ENCODE peak calls at places on chromosomes 12 and 14, in four cellular contexts. H is heart left ventricle, X is bronchial epithelial cell, R is esophagus squamous epithelium. W is an unnamed sample.

GRCh38 chr12:79692860-79693605 is 2.3 kb upstream of the PAWR start:
- DNase-seq in H (no peak), X (peak), R (no peak), W (no peak)

GRCh38 chr14:73935666-73936065 is 14.2 kb downstream of the FAM161B start:
- DNase-seq in H (no peak), X (peak), R (no peak), W (peak)

GRCh38 chr12:84070311-84070710 is 842.3 kb downstream of the SLC6A15 start:
- DNase-seq in H (no peak), X (no peak), R (no peak), W (no peak)

GRCh38 chr12:95942106-95942531 is 295 bp downstream of the CCDC38 start:
- DNase-seq in H (no peak), X (no peak), R (no peak), W (no peak)

GRCh38 chr12:97921957-97922722 is 459.5 kb downstream of the RMST start:
- DNase-seq in H (no peak), X (peak), R (no peak), W (no peak)

GRCh38 chr12:64452559-64453329 is 824 bp downstream of the TBK1 start:
- DNase-seq in H (peak), X (peak), R (no peak), W (peak)

GRCh38 chr12:130615906-130616305 is 100.2 kb downstream of the RIMBP2 start:
- DNase-seq in H (no peak), X (no peak), R (no peak), W (no peak)

GRCh38 chr14:67704018-67704417 is 2.3 kb downstream of the RDH12 start:
- DNase-seq in H (no peak), X (no peak), R (no peak), W (no peak)

GRCh38 chr12:127588224-127588623 is 678.7 kb upstream of the TMEM132C start:
- DNase-seq in H (no peak), X (no peak), R (no peak), W (peak)

GRCh38 chr12:75825686-75826085 is 205.9 kb downstream of the PHLDA1 start:
- DNase-seq in H (no peak), X (peak), R (no peak), W (peak)

GRCh38 chr12:108576660-108577234 is 14.4 kb downstream of the ISCU start:
- DNase-seq in H (no peak), X (no peak), R (no peak), W (no peak)

GRCh38 chr12:106386836-106387555 is 29.4 kb downstream of the POLR3B start:
- DNase-seq in H (no peak), X (no peak), R (no peak), W (peak)

GRCh38 chr12:107557589-107558100 is 128.0 kb upstream of the PWP1 start:
- DNase-seq in H (no peak), X (no peak), R (no peak), W (no peak)

GRCh38 chr12:4855121-4855924 is 54.4 kb upstream of the KCNA1 start:
- DNase-seq in H (peak), X (peak), R (no peak), W (peak)

GRCh38 chr14:100653409-100653808 is 66.2 kb upstream of the BEGAIN start:
- DNase-seq in H (no peak), X (no peak), R (no peak), W (no peak)

GRCh38 chr14:23644195-23644918 is 8.2 kb downstream of the DHRS2 start:
- DNase-seq in H (no peak), X (no peak), R (no peak), W (no peak)

GRCh38 chr14:89093083-89093482 is 268.6 kb downstream of the TTC8 start:
- DNase-seq in H (no peak), X (peak), R (no peak), W (no peak)

GRCh38 chr12:132453361-132454133 is 36.4 kb upstream of the FBRSL1 start:
- DNase-seq in H (no peak), X (no peak), R (no peak), W (no peak)

GRCh38 chr14:52048641-52049204 is 20.1 kb downstream of the NID2 start:
- DNase-seq in H (no peak), X (no peak), R (no peak), W (no peak)

GRCh38 chr12:43028826-43029225 is 439.3 kb upstream of the PRICKLE1 start:
- DNase-seq in H (no peak), X (no peak), R (no peak), W (no peak)

GRCh38 chr12:120012067-120012621 is 23.1 kb downstream of the BICDL1 start:
- DNase-seq in H (no peak), X (peak), R (no peak), W (no peak)

GRCh38 chr12:57852195-57852594 is 5.7 kb upstream of the CTDSP2 start:
- DNase-seq in H (peak), X (no peak), R (no peak), W (no peak)

GRCh38 chr14:97390031-97390729 is 593.0 kb downstream of the VRK1 start:
- DNase-seq in H (no peak), X (no peak), R (no peak), W (no peak)

GRCh38 chr14:30553311-30553989 is 5.5 kb upstream of the G2E3 start:
- DNase-seq in H (no peak), X (peak), R (no peak), W (no peak)

GRCh38 chr12:94240171-94240570 is 91.8 kb downstream of the PLXNC1 start:
- DNase-seq in H (no peak), X (no peak), R (no peak), W (no peak)

GRCh38 chr14:92794547-92794941 is 439 bp downstream of the GOLGA5 start:
- DNase-seq in H (peak), X (no peak), R (no peak), W (peak)

GRCh38 chr14:101705733-101706508 is 55.6 kb upstream of the PPP2R5C start:
- DNase-seq in H (peak), X (no peak), R (no peak), W (peak)

DNA sequence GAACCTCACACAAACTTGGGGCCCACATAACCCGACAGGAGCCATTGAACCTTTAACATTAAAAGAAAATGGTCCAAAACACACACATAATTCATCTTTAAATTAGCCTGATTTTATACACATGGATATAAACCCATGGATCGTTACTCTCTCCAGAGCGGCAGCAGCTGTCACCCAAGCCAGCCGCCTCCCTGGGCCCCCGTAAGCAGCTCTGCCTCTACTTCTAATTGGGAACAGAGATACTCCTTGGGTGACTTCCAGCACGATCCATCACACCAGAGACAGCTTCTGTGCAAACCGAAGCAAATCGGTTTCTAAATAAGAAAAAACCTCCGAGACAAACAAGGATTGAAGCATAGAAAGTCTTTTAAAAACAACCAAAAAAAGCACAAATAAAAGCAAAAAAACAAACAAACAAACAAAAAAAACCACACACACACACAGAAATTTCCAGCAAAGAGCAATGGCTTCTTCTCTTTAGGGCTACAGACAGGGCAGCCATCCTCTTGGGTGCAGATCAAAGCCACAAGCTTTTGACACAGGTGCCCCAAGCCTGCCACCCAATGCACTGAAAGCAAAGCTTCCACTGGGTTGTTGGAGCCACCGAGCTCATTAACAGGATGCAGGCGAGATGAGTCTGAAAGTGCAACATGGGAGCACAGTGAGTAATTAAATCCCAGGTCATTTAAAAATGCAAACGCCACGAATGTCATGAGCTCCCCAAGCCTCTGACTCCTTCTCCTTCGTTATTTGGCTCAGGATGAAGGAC is 156.9 kb downstream of the DPF3 start:
- DNase-seq in H (no peak), X (no peak), R (no peak), W (no peak)
- TF ChIP-seq CTCF in H (no peak), X (no peak), R (no peak), W (no peak)

GRCh38 chr14:44297437-44297836 is 209.6 kb downstream of the FSCB start:
- DNase-seq in H (no peak), X (no peak), R (no peak), W (no peak)

DNA sequence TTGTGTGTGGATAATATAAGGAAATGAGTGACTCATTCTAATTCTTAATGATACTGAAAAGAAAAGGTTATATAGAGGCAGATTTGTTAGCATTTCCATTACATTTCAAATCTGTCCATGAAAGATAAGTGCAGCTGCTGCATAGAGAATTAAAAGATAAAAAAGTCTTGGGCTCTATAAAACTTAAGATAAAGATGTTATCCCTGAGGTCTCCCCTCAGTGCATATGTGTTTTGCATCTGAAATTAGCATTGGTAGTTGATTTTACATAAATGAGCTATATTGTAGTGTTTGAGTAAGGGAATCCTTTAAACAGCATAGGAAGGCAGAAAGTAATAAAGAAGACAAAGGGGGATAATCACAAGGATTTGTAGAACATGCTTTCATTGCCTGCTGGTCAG is 206.2 kb downstream of the FSCB start:
- DNase-seq in H (no peak), X (no peak), R (no peak), W (no peak)
- TF ChIP-seq CTCF in H (no peak), X (no peak), R (no peak), W (no peak)

DNA sequence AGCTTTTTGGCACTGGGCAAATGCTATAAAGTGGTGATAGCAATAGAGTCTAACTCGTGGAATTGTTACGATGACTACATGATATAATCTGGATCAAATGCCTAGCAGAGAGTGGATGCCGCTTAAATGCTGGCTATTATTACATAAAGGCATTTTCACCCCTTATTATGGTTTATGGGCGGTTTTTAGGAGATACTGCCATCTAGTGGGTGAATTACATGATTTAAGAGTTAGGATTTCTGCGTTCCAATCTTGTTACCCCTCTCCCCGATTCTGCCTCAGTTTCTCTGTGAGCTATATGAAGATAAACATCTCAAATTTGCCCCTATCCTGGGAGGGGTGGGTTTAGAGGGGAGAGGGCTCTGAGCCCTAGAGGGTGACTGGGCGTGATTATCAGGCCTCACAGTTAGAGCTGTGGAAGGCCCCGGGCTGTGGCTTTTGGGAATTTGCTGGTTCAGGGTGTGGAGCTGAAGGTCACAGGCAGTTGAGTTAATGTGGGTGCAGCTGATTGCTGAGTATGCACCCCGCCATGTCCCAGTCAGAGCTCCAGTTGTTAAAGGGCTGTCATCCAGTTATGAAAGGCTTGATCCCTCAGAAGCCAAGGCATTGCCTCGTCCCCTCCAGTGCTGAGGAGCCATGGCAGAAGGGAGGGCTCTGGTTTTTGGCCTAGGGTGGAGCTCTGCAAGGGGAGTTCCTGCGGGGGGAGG is 14.4 kb downstream of the CLSTN3 start:
- DNase-seq in H (no peak), X (peak), R (no peak), W (peak)
- TF ChIP-seq CTCF in H (peak), X (peak), R (peak), W (peak)

GRCh38 chr12:11954181-11954580 is 116.6 kb upstream of the BCL2L14 start:
- DNase-seq in H (no peak), X (no peak), R (no peak), W (no peak)

GRCh38 chr12:11962795-11963347 is 107.9 kb upstream of the BCL2L14 start:
- DNase-seq in H (no peak), X (no peak), R (no peak), W (no peak)

GRCh38 chr12:11961686-11962085 is 109.1 kb upstream of the BCL2L14 start:
- DNase-seq in H (no peak), X (no peak), R (no peak), W (no peak)

GRCh38 chr12:11959117-11959823 is 111.5 kb upstream of the BCL2L14 start:
- DNase-seq in H (no peak), X (peak), R (no peak), W (no peak)

DNA sequence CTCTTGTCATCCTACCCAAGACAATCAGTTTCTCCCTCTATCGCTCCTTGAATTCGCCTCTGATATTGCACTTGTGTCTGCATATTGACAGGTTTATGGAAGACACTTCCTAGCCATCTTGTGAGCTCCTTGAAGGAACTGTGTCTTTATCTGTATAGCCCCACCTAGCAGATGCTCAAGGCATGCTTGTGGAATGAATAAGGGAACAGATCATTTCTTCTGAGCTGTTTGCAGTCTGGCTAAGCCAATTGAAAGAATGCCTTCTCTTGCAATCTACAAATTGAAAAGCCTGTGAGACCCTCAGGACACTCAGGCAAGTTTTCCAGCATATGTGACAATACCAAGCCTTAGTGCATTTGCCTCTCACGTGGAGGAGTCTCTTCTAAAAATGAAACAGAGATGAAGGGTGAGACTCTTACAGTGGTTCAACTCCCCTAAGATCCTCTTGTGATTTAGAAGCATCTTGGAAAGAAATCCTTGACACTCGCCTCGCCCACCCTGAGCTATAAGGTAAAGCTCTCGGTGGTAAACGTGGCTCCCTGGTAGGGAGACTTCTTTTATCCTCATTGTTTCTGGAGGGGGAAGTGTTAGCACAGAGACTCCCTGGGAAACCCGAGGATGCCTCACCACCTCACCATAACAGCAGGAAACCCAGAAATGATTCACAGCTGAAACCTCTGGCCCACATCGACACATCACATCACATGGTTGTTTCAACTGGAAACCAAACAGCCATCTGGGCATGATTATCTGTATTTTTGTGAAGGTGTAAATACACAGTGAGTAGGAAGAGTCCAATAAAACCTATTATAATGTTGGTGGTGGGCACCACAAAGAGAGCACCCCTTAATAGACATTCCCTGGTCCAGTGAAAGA is 112.3 kb upstream of the BCL2L14 start:
- DNase-seq in H (no peak), X (peak), R (no peak), W (peak)
- TF ChIP-seq CTCF in H (no peak), X (no peak), R (no peak), W (no peak)

DNA sequence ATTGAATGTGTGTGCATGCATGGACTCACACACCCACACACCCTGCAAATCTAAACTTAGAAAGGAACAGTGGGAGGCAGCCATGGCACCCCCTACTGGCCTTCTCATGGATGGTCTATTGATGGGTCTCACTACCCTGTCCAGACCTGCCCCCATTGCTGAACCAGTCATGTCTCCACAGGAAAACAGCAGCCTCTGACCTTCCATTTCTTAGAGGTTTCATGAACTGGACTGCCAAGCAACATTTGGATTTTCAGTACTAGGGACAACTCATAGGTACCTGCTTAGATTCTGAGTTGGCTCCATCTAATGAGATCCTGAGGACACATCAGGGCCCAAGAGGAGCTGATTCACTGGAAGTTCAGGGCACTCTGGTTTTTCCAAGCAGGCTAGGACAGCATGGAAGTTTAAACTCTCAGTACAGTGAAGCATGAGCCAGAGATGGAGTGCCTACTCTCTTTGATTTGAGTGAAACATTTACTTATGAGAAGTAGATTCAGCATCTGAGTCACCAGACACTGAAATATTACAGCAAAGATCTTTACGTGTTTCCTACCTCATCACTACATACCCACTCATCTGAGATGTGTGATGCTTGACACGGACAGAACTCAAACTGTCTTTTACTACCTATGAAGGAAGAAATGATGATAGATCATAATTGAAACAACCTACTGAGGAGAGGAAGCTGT is 98.9 kb upstream of the PLEKHG7 start:
- DNase-seq in H (no peak), X (peak), R (no peak), W (no peak)
- TF ChIP-seq CTCF in H (no peak), X (peak), R (no peak), W (no peak)

DNA sequence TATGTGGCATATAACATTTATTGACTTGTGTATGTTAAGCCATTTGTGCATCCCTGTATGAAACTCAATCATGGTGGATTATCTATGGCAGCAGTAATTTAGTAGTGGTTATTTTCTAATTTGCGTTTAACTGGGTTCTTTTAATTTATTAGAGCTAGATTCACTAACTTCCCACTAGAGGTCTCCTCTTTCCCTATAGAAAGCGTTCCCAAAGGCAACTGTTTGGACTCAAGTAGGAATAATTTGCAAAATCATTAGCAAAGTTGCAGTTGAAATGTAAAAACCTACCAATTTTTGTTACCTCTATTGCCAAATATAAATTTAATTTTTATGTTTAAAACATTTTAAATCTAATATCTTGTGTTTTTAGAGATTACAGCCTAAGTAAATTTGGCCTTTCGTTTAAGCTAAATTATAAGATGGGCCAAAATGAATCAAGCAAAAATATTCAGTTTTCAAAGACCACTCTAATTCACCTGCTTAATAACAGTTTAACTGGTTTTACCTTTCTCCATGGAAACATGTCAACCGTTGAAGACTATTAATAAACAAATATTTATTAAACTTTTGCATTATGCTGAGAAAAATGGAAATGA is 6.0 kb downstream of the DMAC2L start:
- DNase-seq in H (no peak), X (peak), R (no peak), W (peak)
- TF ChIP-seq CTCF in H (peak), X (peak), R (peak), W (peak)